ENCODE peak calls at places on chromosomes 16 and 17, in four cellular contexts. T is thoracic aorta, B is mammary epithelial cell, C is heart right ventricle. W is an unnamed sample.

GRCh38 chr17:15262291-15263205 is 2.6 kb downstream of the PMP22 start:
- DNase-seq in T (peak; percentile 68), B (peak; percentile 72), C (peak; percentile 90), W (peak; percentile 14)

GRCh38 chr16:56667581-56668571 is at the start of gene MT1G:
- DNase-seq in T (no peak), B (no peak), C (peak; percentile 37), W (no peak)

GRCh38 chr16:11916524-11917285 is 949 bp upstream of the GSPT1 start:
- DNase-seq in T (no peak), B (peak; percentile 8), C (no peak), W (peak; percentile 70)

GRCh38 chr17:17677299-17678040 is 3.8 kb upstream of the RAI1 start:
- DNase-seq in T (no peak), B (no peak), C (no peak), W (no peak)

GRCh38 chr16:27123795-27124194 is 57.1 kb downstream of the C16orf82 start:
- DNase-seq in T (no peak), B (no peak), C (no peak), W (no peak)

GRCh38 chr17:47742319-47743181 is 9.5 kb downstream of the TBX21 start:
- DNase-seq in T (no peak), B (no peak), C (no peak), W (no peak)

GRCh38 chr17:35816723-35817122 is 7.4 kb downstream of the TAF15 start:
- DNase-seq in T (no peak), B (no peak), C (no peak), W (no peak)

GRCh38 chr16:15498427-15499175 is 64.2 kb downstream of the BMERB1 start:
- DNase-seq in T (no peak), B (no peak), C (no peak), W (no peak)

GRCh38 chr16:27430923-27431484 is 29.0 kb downstream of the IL21R start:
- DNase-seq in T (no peak), B (no peak), C (peak; percentile 2), W (no peak)

GRCh38 chr16:64962786-64963185 is 159.1 kb downstream of the CDH11 start:
- DNase-seq in T (no peak), B (no peak), C (no peak), W (no peak)

GRCh38 chr17:78878871-78879270 is 24.1 kb downstream of the CEP295NL start:
- DNase-seq in T (no peak), B (no peak), C (no peak), W (no peak)
- H3K4me3 ChIP-seq in T (no peak overlapping the region), B (no peak overlapping the region), C (no peak overlapping the region), W (no peak overlapping the region)

GRCh38 chr17:72359274-72359673 is 238.5 kb downstream of the SOX9 start:
- DNase-seq in T (no peak), B (no peak), C (no peak), W (peak; percentile 43)

GRCh38 chr17:72357764-72358365 is 237.0 kb downstream of the SOX9 start:
- DNase-seq in T (no peak), B (peak; percentile 20), C (no peak), W (no peak)

GRCh38 chr17:72360386-72360940 is 239.6 kb downstream of the SOX9 start:
- DNase-seq in T (no peak), B (no peak), C (no peak), W (no peak)

GRCh38 chr17:72359811-72360210 is 239.0 kb downstream of the SOX9 start:
- DNase-seq in T (no peak), B (no peak), C (no peak), W (no peak)

GRCh38 chr17:72358465-72358864 is 237.6 kb downstream of the SOX9 start:
- DNase-seq in T (no peak), B (peak; percentile 88), C (no peak), W (peak; percentile 40)
- H3K9me3 ChIP-seq in T (no peaks in the 10 kb centered on the region), B (peaks cover 17% of the 10 kb centered on the region), C (no peaks in the 10 kb centered on the region), W (no peaks in the 10 kb centered on the region)

GRCh38 chr17:40346768-40347154 is 17.8 kb downstream of the GJD3 start:
- DNase-seq in T (no peak), B (no peak), C (no peak), W (no peak)
- H3K4me3 ChIP-seq in T (peak overlapping the region; percentile 94), B (no peak overlapping the region), C (peak overlapping the region; percentile 8), W (no peak overlapping the region)

DNA sequence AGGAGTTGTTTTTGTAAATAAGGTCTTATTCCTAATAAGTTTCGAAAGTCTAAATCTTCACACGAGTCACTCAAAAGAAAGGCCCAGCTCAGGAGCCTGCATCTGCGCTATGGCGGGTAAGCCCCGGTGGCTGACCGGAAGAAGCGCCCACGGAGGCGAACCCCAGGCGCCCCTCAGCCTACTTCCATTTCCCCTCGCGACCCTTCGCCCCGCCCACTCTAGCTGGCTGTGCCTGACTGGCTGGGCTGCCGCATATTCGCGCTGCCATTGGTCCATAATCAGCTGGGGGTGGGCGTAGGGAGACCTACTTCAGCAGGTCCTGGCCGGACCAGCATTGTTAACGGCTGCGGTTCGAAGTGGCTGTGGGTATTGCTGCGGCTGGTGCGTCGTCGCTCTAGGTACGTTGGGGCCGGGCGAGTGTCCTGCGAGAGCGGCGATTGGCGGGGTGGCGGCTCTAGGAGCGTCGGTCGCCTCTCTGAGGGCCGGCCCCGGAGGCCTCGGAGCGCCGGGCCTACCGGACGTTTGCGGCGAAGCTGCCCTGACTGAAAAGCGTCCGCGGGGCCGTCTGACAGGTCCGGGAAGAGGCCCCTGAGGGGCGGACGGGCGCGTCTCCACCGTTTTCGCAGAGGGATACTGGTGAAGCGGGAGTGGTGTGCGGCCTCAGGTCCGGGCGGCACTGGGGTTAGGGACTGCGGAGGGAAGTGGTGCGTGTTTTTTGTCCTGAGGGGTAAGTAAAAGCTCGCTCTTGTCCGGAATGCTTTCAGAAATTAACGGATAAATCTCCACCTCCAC is at the start of gene ATF7IP2:
- DNase-seq in T (peak; percentile 45), B (peak; percentile 81), C (peak; percentile 95), W (no peak)
- H3K9me3 ChIP-seq in T (no peaks in the 10 kb centered on the region), B (no peaks in the 10 kb centered on the region), C (no peaks in the 10 kb centered on the region), W (no peaks in the 10 kb centered on the region)

GRCh38 chr17:41516828-41517283 is 1.8 kb downstream of the KRT15 start:
- DNase-seq in T (no peak), B (no peak), C (no peak), W (peak; percentile 32)

GRCh38 chr17:41518031-41518430 is 659 bp downstream of the KRT15 start:
- DNase-seq in T (no peak), B (no peak), C (no peak), W (peak; percentile 32)

GRCh38 chr17:41518789-41519449 is at the start of gene KRT15:
- DNase-seq in T (no peak), B (peak; percentile 94), C (no peak), W (peak; percentile 86)

GRCh38 chr17:41512789-41513547 is 5.7 kb downstream of the KRT15 start:
- DNase-seq in T (no peak), B (no peak), C (no peak), W (no peak)

DNA sequence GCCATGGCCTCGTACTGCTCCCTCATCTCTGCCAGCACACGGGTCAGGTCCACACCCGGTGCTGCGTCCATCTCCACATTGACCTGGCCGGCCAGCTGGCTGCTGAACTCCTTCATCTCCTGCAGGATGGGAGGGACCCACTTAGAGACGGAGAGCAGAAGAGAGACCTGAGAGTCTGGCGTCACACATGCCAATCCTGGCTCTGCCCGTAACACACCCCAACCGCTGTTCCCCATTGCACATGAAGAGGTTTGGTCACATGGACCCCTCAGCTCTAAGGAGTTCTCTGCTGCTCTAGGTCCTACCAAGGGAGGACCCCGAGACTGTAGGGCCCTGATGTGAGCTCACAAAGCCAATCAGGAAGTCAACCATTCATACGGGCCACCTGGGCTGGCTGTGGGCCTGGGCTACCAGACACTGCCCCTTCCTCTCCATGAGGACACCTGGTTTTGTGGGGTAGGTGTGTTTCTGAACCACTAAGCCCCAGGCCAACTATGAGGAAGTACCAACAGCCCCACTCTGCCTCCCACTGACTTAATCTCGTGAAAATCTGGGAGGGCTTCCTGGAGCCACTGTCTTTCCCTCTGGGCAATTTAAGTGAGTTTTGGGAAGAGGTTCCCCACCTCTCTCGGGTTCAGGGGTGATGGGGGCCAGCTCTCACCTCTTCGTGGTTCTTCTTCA is 2.4 kb downstream of the KRT15 start:
- DNase-seq in T (no peak), B (no peak), C (no peak), W (no peak)
- H3K4me3 ChIP-seq in T (no peak overlapping the region), B (peak overlapping the region; percentile 53), C (no peak overlapping the region), W (no peak overlapping the region)

W was measured in PC-9.